ENCODE peak calls at places on chromosome 21, in nine cellular contexts. C is K562, R is lower lobe of right lung, T is fibroblast of the aortic adventitia, X is BJ, P is GM23338, S is left lung, O is mucosa of descending colon, B is fibroblast of lung. V is an unnamed sample.

GRCh38 chr21:32135401-32136363 is 143.2 kb downstream of the MIS18A start:
- DNase-seq in T (no peak), S (no peak), X (peak; percentile 65), B (no peak), R (no peak), P (no peak), C (no peak), O (no peak), V (no peak)

GRCh38 chr21:45972353-45972715 is 9.2 kb upstream of the COL6A1 start:
- DNase-seq in P (peak; percentile 59), C (no peak), T (no peak), S (peak; percentile 74), B (peak; percentile 31), X (no peak), O (no peak), R (peak; percentile 45), V (no peak)

GRCh38 chr21:16455978-16456377 is 726.2 kb downstream of the USP25 start:
- DNase-seq in O (no peak), R (no peak), X (no peak), C (no peak), T (peak; percentile 3), B (peak; percentile 40), S (no peak), P (peak; percentile 4), V (no peak)

GRCh38 chr21:39094847-39095525 is 88.3 kb downstream of the PSMG1 start:
- DNase-seq in B (peak; percentile 82), X (no peak), O (no peak), R (no peak), T (peak; percentile 73), C (peak; percentile 33), S (no peak), P (no peak), V (no peak)

GRCh38 chr21:30434033-30434631 is 4.1 kb downstream of the KRTAP13-4 start:
- DNase-seq in S (no peak), B (peak; percentile 0), P (peak; percentile 86), T (peak; percentile 0), O (no peak), X (no peak), R (no peak), C (peak; percentile 22), V (peak; percentile 59)

GRCh38 chr21:31837613-31838390 is 35.0 kb upstream of the HUNK start:
- DNase-seq in P (no peak), X (no peak), B (no peak), S (no peak), O (no peak), R (no peak), T (no peak), C (no peak), V (no peak)

GRCh38 chr21:39381009-39381408 is 32.1 kb upstream of the HMGN1 start:
- DNase-seq in S (no peak), P (no peak), R (no peak), X (no peak), B (no peak), O (peak; percentile 42), C (no peak), T (no peak), V (no peak)

GRCh38 chr21:39079617-39080016 is 103.6 kb downstream of the PSMG1 start:
- DNase-seq in T (no peak), S (peak; percentile 95), X (no peak), O (peak; percentile 57), P (no peak), B (peak; percentile 58), R (peak; percentile 96), C (no peak), V (no peak)

GRCh38 chr21:31115249-31115648 is 77.0 kb upstream of the KRTAP19-8 start:
- DNase-seq in T (no peak), C (no peak), O (no peak), B (no peak), S (no peak), R (no peak), X (no peak), P (no peak), V (no peak)

GRCh38 chr21:33109574-33110339 is 39.8 kb downstream of the OLIG1 start:
- DNase-seq in S (peak; percentile 88), X (no peak), O (no peak), R (no peak), P (peak; percentile 75), T (no peak), B (no peak), C (no peak), V (peak; percentile 29)

GRCh38 chr21:38992737-38993136 is 187.0 kb downstream of the ETS2 start:
- DNase-seq in P (no peak), X (no peak), T (peak; percentile 82), C (no peak), R (no peak), S (no peak), O (no peak), B (no peak), V (peak; percentile 18)

GRCh38 chr21:45972716-45973474 is 8.7 kb upstream of the COL6A1 start:
- DNase-seq in R (peak; percentile 51), X (no peak), B (peak; percentile 95), S (peak; percentile 73), C (no peak), P (peak; percentile 64), O (no peak), T (peak; percentile 95), V (peak; percentile 26)

GRCh38 chr21:32516729-32517649 is 68.3 kb downstream of the TCP10L start:
- DNase-seq in P (no peak), C (no peak), B (peak; percentile 99), S (no peak), X (peak; percentile 51), T (peak; percentile 99), O (no peak), R (no peak), V (no peak)

GRCh38 chr21:29578306-29578705 is 279.6 kb downstream of the BACH1 start:
- DNase-seq in O (no peak), T (no peak), X (no peak), C (no peak), P (no peak), S (no peak), R (no peak), B (no peak), V (no peak)

GRCh38 chr21:26966978-26967913 is at the start of gene ADAMTS5:
- DNase-seq in R (peak; percentile 47), O (peak; percentile 33), X (no peak), C (no peak), S (peak; percentile 77), B (peak; percentile 77), T (peak; percentile 83), P (peak; percentile 74), V (peak; percentile 60)

GRCh38 chr21:29938968-29939858 is 583 bp downstream of the GRIK1 start:
- DNase-seq in S (peak; percentile 78), C (no peak), R (no peak), O (no peak), X (no peak), B (peak; percentile 18), P (peak; percentile 53), T (no peak), V (peak; percentile 38)

GRCh38 chr21:46194374-46195334 is 10.4 kb upstream of the SPATC1L start:
- DNase-seq in B (no peak), X (no peak), R (peak; percentile 41), O (peak; percentile 14), S (no peak), C (no peak), T (no peak), P (no peak), V (no peak)

GRCh38 chr21:46255758-46256337 is 27.3 kb upstream of the LSS start:
- DNase-seq in T (no peak), X (no peak), R (no peak), C (no peak), S (no peak), O (no peak), P (no peak), B (no peak), V (no peak)

GRCh38 chr21:38985423-38986378 is 180.0 kb downstream of the ETS2 start:
- DNase-seq in R (peak; percentile 67), C (peak; percentile 94), B (peak; percentile 98), T (peak; percentile 100), X (peak; percentile 86), S (no peak), O (peak; percentile 48), P (no peak), V (no peak)

GRCh38 chr21:31731112-31731801 is 661 bp downstream of the SCAF4 start:
- DNase-seq in B (peak; percentile 41), O (peak; percentile 83), T (no peak), C (peak; percentile 82), X (no peak), R (peak; percentile 69), S (peak; percentile 87), P (peak; percentile 62), V (peak; percentile 63)

GRCh38 chr21:38223893-38224540 is 32.8 kb upstream of the KCNJ15 start:
- DNase-seq in S (no peak), P (peak; percentile 60), C (no peak), X (no peak), T (peak; percentile 40), O (no peak), R (no peak), B (peak; percentile 58), V (no peak)

GRCh38 chr21:32256873-32257620 is 21.8 kb downstream of the MIS18A start:
- DNase-seq in S (no peak), P (no peak), T (peak; percentile 95), C (no peak), X (peak; percentile 73), R (no peak), O (peak; percentile 37), B (peak; percentile 94), V (no peak)

GRCh38 chr21:35243171-35243570 is 194.1 kb upstream of the RUNX1 start:
- DNase-seq in S (no peak), B (no peak), T (no peak), P (no peak), R (no peak), X (no peak), O (no peak), C (no peak), V (no peak)

GRCh38 chr21:40385883-40386282 is 461.1 kb downstream of the DSCAM start:
- DNase-seq in R (no peak), C (no peak), S (no peak), O (no peak), X (no peak), B (no peak), T (no peak), P (no peak), V (no peak)
- TF ChIP-seq CTCF in R (no peak), C (no peak), S (no peak), O (no peak), X (no peak), B (no peak), T (no peak), P (no peak), V (no peak)

GRCh38 chr21:34133802-34134201 is 60.4 kb downstream of the MRPS6 start:
- DNase-seq in S (no peak), P (peak; percentile 56), T (no peak), C (peak; percentile 50), X (no peak), O (no peak), R (no peak), B (no peak), V (no peak)
- TF ChIP-seq CTCF in S (no peak), P (peak; percentile 73), T (peak; percentile 32), C (peak; percentile 56), X (peak; percentile 12), O (no peak), R (no peak), B (peak; percentile 26), V (peak; percentile 65)

GRCh38 chr21:44024895-44025353 is 12.8 kb downstream of the TRAPPC10 start:
- DNase-seq in O (no peak), S (no peak), P (peak; percentile 43), B (peak; percentile 66), T (peak; percentile 79), C (no peak), R (peak; percentile 68), X (no peak), V (peak; percentile 15)
- TF ChIP-seq CTCF in O (no peak), S (no peak), P (no peak), B (peak; percentile 18), T (peak; percentile 27), C (no peak), R (peak; percentile 13), X (no peak), V (no peak)

GRCh38 chr21:44950016-44950326 is 10.1 kb downstream of the SLX9 start:
- DNase-seq in X (no peak), P (no peak), C (no peak), O (no peak), B (no peak), S (no peak), T (no peak), R (no peak), V (no peak)
- TF ChIP-seq CTCF in X (no peak), P (no peak), C (no peak), O (no peak), B (no peak), S (peak; percentile 6), T (no peak), R (no peak), V (peak; percentile 1)